ENCODE peak calls at places on chromosomes 12 and 14, in four cellular contexts. I, K, M and A are unnamed samples.

GRCh38 chr14:74836251-74836957 is 39.5 kb downstream of the PROX2 start:
- DNase-seq in I (no peak), K (no peak), M (no peak), A (no peak)

GRCh38 chr12:100293017-100293416 is 26.0 kb downstream of the SCYL2 start:
- DNase-seq in I (no peak), K (no peak), M (no peak), A (no peak)

GRCh38 chr14:74290415-74290814 is 12.3 kb downstream of the ABCD4 start:
- DNase-seq in I (peak; percentile 83), K (no peak), M (no peak), A (peak; percentile 63)

GRCh38 chr12:53624956-53625355 is 1.2 kb downstream of the ATF7 start:
- DNase-seq in I (no peak), K (peak; percentile 6), M (no peak), A (no peak)

GRCh38 chr12:78229491-78230209 is 399.0 kb downstream of the NAV3 start:
- DNase-seq in I (peak; percentile 2), K (peak; percentile 49), M (no peak), A (peak; percentile 13)

GRCh38 chr14:44771495-44771894 is 190.3 kb downstream of the KLHL28 start:
- DNase-seq in I (no peak), K (no peak), M (no peak), A (no peak)

GRCh38 chr14:46250113-46250703 is 401.4 kb downstream of the RPL10L start:
- DNase-seq in I (peak; percentile 3), K (no peak), M (no peak), A (no peak)

GRCh38 chr14:91858536-91859275 is 8.6 kb downstream of the TC2N start:
- DNase-seq in I (no peak), K (peak; percentile 62), M (no peak), A (no peak)

GRCh38 chr14:104158827-104159798 is 20.7 kb downstream of the KIF26A start:
- DNase-seq in I (no peak), K (no peak), M (no peak), A (peak; percentile 95)

GRCh38 chr14:24979725-24980239 is 70.2 kb downstream of the STXBP6 start:
- DNase-seq in I (no peak), K (no peak), M (no peak), A (no peak)

GRCh38 chr14:21749306-21749868 is 75.8 kb upstream of the OR4E1 start:
- DNase-seq in I (no peak), K (no peak), M (no peak), A (no peak)

GRCh38 chr12:85016423-85016822 is 19.7 kb downstream of the TSPAN19 start:
- DNase-seq in I (no peak), K (peak; percentile 69), M (no peak), A (no peak)

GRCh38 chr14:101955695-101956161 is 8.6 kb upstream of the DYNC1H1 start:
- DNase-seq in I (no peak), K (no peak), M (no peak), A (no peak)

GRCh38 chr14:102593841-102594170 is 1.4 kb downstream of the RCOR1 start:
- DNase-seq in I (no peak), K (no peak), M (no peak), A (no peak)

GRCh38 chr12:75825686-75826085 is 205.9 kb downstream of the PHLDA1 start:
- DNase-seq in I (no peak), K (peak; percentile 89), M (no peak), A (no peak)

GRCh38 chr14:51653096-51653814 is 1.5 kb downstream of the FRMD6 start:
- DNase-seq in I (peak; percentile 27), K (peak; percentile 73), M (no peak), A (no peak)

GRCh38 chr14:105486333-105486973 is at the start of gene CRIP1:
- DNase-seq in I (no peak), K (no peak), M (no peak), A (no peak)

GRCh38 chr14:85529803-85530574 is at the start of gene FLRT2:
- DNase-seq in I (peak; percentile 70), K (peak; percentile 76), M (peak; percentile 23), A (no peak)

GRCh38 chr14:73909681-73910080 is 23.0 kb downstream of the ZNF410 start:
- DNase-seq in I (no peak), K (no peak), M (no peak), A (no peak)

GRCh38 chr14:59139324-59139723 is 49.1 kb upstream of the DAAM1 start:
- DNase-seq in I (no peak), K (no peak), M (no peak), A (no peak)

GRCh38 chr14:77044776-77045569 is 16.5 kb upstream of the IRF2BPL start:
- DNase-seq in I (no peak), K (peak; percentile 72), M (no peak), A (no peak)

GRCh38 chr12:93080994-93081809 is 152.1 kb upstream of the EEA1 start:
- DNase-seq in I (peak; percentile 55), K (peak; percentile 61), M (no peak), A (no peak)

GRCh38 chr12:96510306-96510764 is 21.0 kb downstream of the CFAP54 start:
- DNase-seq in I (no peak), K (peak; percentile 17), M (no peak), A (no peak)

GRCh38 chr14:106556665-106557289 is 1030.4 kb downstream of the TMEM121 start:
- DNase-seq in I (no peak), K (no peak), M (no peak), A (peak; percentile 46)

GRCh38 chr12:88247241-88247643 is 105.1 kb downstream of the TMTC3 start:
- DNase-seq in I (no peak), K (peak; percentile 89), M (no peak), A (no peak)

GRCh38 chr14:69666698-69667211 is 55.4 kb downstream of the SUSD6 start:
- DNase-seq in I (no peak), K (no peak), M (no peak), A (no peak)

GRCh38 chr14:45649051-45649450 is 396.0 kb upstream of the MIS18BP1 start:
- DNase-seq in I (no peak), K (no peak), M (no peak), A (no peak)

GRCh38 chr14:67636361-67636919 is 16.7 kb downstream of the ARG2 start:
- DNase-seq in I (no peak), K (peak; percentile 27), M (no peak), A (no peak)

GRCh38 chr14:70013269-70013873 is 134.2 kb downstream of the SMOC1 start:
- DNase-seq in I (peak; percentile 87), K (no peak), M (no peak), A (peak; percentile 52)

GRCh38 chr14:103086771-103087342 is 2.8 kb downstream of the LBHD2 start:
- DNase-seq in I (peak; percentile 41), K (no peak), M (no peak), A (no peak)

GRCh38 chr12:66644151-66644550 is 34.7 kb downstream of the GRIP1 start:
- DNase-seq in I (no peak), K (no peak), M (no peak), A (no peak)

GRCh38 chr14:87869619-87870583 is 123.1 kb downstream of the GALC start:
- DNase-seq in I (no peak), K (peak; percentile 15), M (no peak), A (no peak)

GRCh38 chr12:55704824-55705780 is 2.6 kb downstream of the ITGA7 start:
- DNase-seq in I (no peak), K (no peak), M (no peak), A (no peak)

GRCh38 chr12:127640181-127640886 is 626.6 kb upstream of the TMEM132C start:
- DNase-seq in I (no peak), K (peak; percentile 73), M (no peak), A (no peak)